ENCODE peak calls at places on chromosomes 11 and 22, in seven cellular contexts. E, A, M, P, G, K and C are unnamed samples.

GRCh38 chr22:41799486-41800347 is 762 bp upstream of the CCDC134 start:
- DNase-seq in E (no peak), A (no peak), M (peak), P (peak), G (no peak), K (no peak), C (peak)

GRCh38 chr11:64809781-64810241 is 540 bp downstream of the MEN1 start:
- DNase-seq in E (no peak), A (no peak), M (no peak), P (no peak), G (no peak), K (peak), C (peak)

GRCh38 chr11:10942621-10943020 is 84.8 kb upstream of the ZBED5 start:
- DNase-seq in E (no peak), A (no peak), M (no peak), P (no peak), G (no peak), K (peak), C (no peak)

GRCh38 chr11:14673824-14674432 is 30.3 kb downstream of the PDE3B start:
- DNase-seq in E (no peak), A (no peak), M (no peak), P (no peak), G (no peak), K (no peak), C (no peak)

GRCh38 chr11:68441466-68442230 is 18.9 kb upstream of the PPP6R3 start:
- DNase-seq in E (no peak), A (no peak), M (peak), P (peak), G (no peak), K (no peak), C (no peak)

GRCh38 chr11:17865765-17866428 is 131.3 kb downstream of the KCNC1 start:
- DNase-seq in E (no peak), A (no peak), M (no peak), P (no peak), G (no peak), K (peak), C (no peak)

GRCh38 chr11:31968774-31969433 is 122.0 kb upstream of the RCN1 start:
- DNase-seq in E (no peak), A (no peak), M (peak), P (no peak), G (no peak), K (peak), C (no peak)

GRCh38 chr11:107549253-107549953 is 16.1 kb downstream of the ALKBH8 start:
- DNase-seq in E (peak), A (no peak), M (peak), P (no peak), G (peak), K (peak), C (no peak)

GRCh38 chr22:31296258-31296657 is 4.0 kb upstream of the PIK3IP1 start:
- DNase-seq in E (no peak), A (no peak), M (no peak), P (no peak), G (no peak), K (peak), C (no peak)

GRCh38 chr11:66328307-66329144 is 7.7 kb downstream of the RIN1 start:
- DNase-seq in E (peak), A (no peak), M (peak), P (peak), G (peak), K (peak), C (peak)

GRCh38 chr11:123653997-123654565 is 343 bp downstream of the SCN3B start:
- DNase-seq in E (no peak), A (peak), M (peak), P (peak), G (peak), K (peak), C (peak)

GRCh38 chr11:123729602-123730001 is 11.9 kb downstream of the ZNF202 start:
- DNase-seq in E (no peak), A (no peak), M (no peak), P (no peak), G (no peak), K (no peak), C (no peak)

GRCh38 chr22:50600967-50601668 is 525 bp downstream of the MAPK8IP2 start:
- DNase-seq in E (no peak), A (no peak), M (no peak), P (no peak), G (no peak), K (no peak), C (peak)

GRCh38 chr11:61883327-61883726 is 8.0 kb downstream of the FADS3 start:
- DNase-seq in E (no peak), A (no peak), M (no peak), P (no peak), G (no peak), K (no peak), C (no peak)

GRCh38 chr22:44917372-44918165 is 92.2 kb downstream of the PHF21B start:
- DNase-seq in E (no peak), A (no peak), M (no peak), P (no peak), G (no peak), K (no peak), C (no peak)

GRCh38 chr11:65581928-65582327 is 6.1 kb downstream of the EHBP1L1 start:
- DNase-seq in E (no peak), A (no peak), M (no peak), P (no peak), G (no peak), K (no peak), C (no peak)

GRCh38 chr11:99920956-99921355 is 766.1 kb upstream of the ARHGAP42 start:
- DNase-seq in E (no peak), A (no peak), M (no peak), P (no peak), G (no peak), K (no peak), C (no peak)

GRCh38 chr22:26783886-26784285 is 126.5 kb downstream of the MIAT start:
- DNase-seq in E (no peak), A (no peak), M (no peak), P (no peak), G (no peak), K (no peak), C (no peak)

GRCh38 chr11:83069441-83070043 is 2.2 kb downstream of the RAB30 start:
- DNase-seq in E (no peak), A (no peak), M (no peak), P (no peak), G (no peak), K (no peak), C (no peak)

GRCh38 chr11:65743928-65744698 is 23.5 kb upstream of the RNASEH2C start:
- DNase-seq in E (peak), A (no peak), M (no peak), P (no peak), G (peak), K (no peak), C (peak)

GRCh38 chr11:13160302-13160701 is 117.3 kb upstream of the BMAL1 start:
- DNase-seq in E (no peak), A (no peak), M (no peak), P (no peak), G (no peak), K (peak), C (no peak)

GRCh38 chr11:64088159-64089026 is 52.7 kb downstream of the FLRT1 start:
- DNase-seq in E (peak), A (no peak), M (no peak), P (no peak), G (peak), K (peak), C (no peak)

GRCh38 chr11:72683782-72684200 is 9.6 kb upstream of the PDE2A start:
- DNase-seq in E (peak), A (no peak), M (peak), P (peak), G (peak), K (peak), C (peak)

GRCh38 chr11:133107753-133108152 is 424.5 kb downstream of the OPCML start:
- DNase-seq in E (no peak), A (no peak), M (no peak), P (no peak), G (no peak), K (no peak), C (no peak)

GRCh38 chr11:924406-925157 is 1.1 kb upstream of the AP2A2 start:
- DNase-seq in E (no peak), A (no peak), M (no peak), P (peak), G (no peak), K (no peak), C (no peak)

GRCh38 chr11:2890466-2891241 is 5.1 kb upstream of the CDKN1C start:
- DNase-seq in E (no peak), A (no peak), M (no peak), P (peak), G (no peak), K (no peak), C (peak)

GRCh38 chr11:75821202-75821601 is 6.2 kb downstream of the UVRAG start:
- DNase-seq in E (no peak), A (no peak), M (no peak), P (no peak), G (no peak), K (no peak), C (no peak)

GRCh38 chr11:6389921-6390717 is at the start of gene SMPD1:
- DNase-seq in E (peak), A (peak), M (peak), P (peak), G (peak), K (peak), C (peak)

GRCh38 chr22:24420072-24420976 is 7.1 kb upstream of the ADORA2A start:
- DNase-seq in E (peak), A (no peak), M (no peak), P (peak), G (no peak), K (no peak), C (no peak)

GRCh38 chr11:118338637-118339061 is 3.9 kb downstream of the CD3D start:
- DNase-seq in E (peak), A (no peak), M (no peak), P (no peak), G (no peak), K (peak), C (no peak)

GRCh38 chr11:69654001-69654659 is 13.2 kb downstream of the CCND1 start:
- DNase-seq in E (no peak), A (no peak), M (no peak), P (peak), G (peak), K (no peak), C (no peak)

GRCh38 chr11:67289651-67290479 is 762 bp downstream of the ANKRD13D start:
- DNase-seq in E (no peak), A (no peak), M (no peak), P (peak), G (peak), K (no peak), C (no peak)

GRCh38 chr11:67248653-67249052 is 17.6 kb upstream of the GRK2 start:
- DNase-seq in E (peak), A (no peak), M (no peak), P (peak), G (no peak), K (peak), C (no peak)

GRCh38 chr11:46330887-46331652 is 16.2 kb upstream of the DGKZ start:
- DNase-seq in E (no peak), A (no peak), M (no peak), P (no peak), G (no peak), K (no peak), C (no peak)

DNA sequence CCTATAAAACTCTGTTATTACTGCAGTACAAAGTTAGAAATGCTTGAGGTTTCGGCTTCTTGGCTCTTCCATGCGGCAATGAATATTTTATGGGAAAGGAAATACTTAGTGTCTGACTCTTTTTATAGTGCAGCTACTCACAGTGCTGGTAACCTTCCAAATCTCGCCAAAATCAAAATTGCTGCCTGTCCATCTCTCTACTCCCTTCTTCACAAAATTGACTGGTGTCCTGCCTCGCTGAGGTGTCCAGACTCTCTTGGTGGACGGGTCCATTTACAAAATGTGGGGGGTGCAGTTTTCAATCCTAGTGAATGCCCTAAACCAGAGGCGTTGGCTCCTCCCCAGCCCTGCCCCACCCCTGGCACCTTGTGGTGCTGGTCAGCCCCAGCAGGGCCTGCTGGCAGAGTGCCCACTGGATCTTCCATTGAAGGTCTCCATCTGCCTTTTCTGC is 73.5 kb downstream of the ZBTB16 start:
- DNase-seq in E (no peak), A (no peak), M (no peak), P (peak), G (no peak), K (no peak), C (peak)
- H3K4me3 ChIP-seq in E (no peak), A (no peak), M (no peak), P (peak), G (no peak), K (no peak), C (no peak)

DNA sequence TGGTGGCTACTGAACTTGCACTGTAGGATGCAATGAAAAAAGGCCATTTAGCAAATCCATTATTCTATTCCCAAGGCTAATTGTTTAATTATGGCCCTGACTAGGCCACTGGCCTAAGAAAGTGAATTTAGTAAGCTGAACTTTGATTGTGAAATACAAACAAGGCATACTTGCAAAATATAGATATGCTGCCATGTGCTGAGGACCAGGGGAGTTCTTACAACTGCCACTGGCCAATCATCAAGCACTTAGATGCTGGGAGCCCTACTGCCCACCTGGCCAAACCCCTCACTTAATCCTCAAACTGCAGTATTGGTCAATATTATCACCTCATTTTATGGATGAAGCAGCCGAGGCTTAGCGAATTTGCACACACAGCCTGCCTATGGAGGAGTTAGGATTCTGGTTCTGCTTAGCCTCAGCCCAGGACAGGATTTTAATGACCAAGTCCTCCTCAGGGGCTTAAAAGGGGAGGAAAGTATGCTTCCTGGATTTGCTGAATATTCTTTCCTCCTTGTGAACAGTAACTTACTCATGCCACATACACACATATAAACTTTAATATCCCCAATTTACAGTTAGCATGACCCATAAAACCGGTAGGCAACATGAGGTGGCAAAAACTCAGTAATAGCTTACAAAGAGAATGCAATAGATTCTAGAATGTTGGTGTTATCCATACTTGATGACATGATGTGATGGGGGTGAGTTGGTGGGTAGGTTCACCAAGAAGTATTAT is 39.3 kb downstream of the CD44 start:
- DNase-seq in E (no peak), A (no peak), M (no peak), P (no peak), G (no peak), K (no peak), C (no peak)
- H3K4me3 ChIP-seq in E (no peak), A (no peak), M (no peak), P (no peak), G (no peak), K (no peak), C (no peak)

DNA sequence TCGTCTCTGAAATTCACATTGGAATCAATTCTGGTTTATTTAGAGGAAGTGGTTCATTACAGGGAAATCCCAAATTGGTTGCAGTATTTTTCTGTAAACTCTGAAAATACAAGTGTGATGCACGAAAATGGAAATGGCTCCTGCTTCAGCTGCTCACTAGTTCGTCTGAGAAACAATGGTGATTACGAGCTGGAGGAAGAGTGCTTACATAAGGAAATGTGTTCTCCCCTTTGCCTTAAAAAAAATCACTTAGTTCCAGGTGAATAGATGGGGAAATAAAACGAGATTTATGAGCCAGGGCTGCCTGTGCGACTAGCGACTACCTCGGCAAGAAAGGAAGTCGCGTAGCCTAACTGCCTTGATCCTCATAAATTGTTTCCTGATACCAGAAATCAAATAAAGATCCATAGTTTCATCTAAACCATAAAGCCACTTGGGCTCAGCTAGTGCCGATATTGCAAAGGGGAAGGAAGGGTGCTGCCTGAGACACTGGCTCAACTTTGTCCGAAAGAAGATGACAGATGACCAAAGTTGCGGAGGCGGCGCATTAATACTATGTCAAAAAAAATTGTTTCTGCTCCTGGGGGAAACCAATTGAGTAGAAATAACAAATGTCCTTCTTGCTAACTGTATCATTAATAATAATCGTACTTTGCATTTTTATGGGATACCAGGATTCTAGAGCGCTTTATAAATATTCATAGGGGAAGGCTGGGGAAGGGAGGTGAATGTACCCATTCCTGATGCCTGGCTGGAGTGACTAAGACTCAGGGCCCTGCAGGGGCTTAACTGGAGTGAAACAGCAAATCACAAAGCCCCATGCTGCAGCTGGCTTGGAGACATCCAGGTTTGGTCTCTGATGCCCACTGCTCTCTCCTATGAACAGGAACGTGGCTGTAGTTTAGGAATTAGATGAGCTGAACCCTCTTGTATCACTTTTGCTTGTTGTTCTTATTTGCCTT is 185.7 kb downstream of the BLID start:
- DNase-seq in E (no peak), A (no peak), M (no peak), P (no peak), G (no peak), K (no peak), C (no peak)
- H3K4me3 ChIP-seq in E (no peak), A (peak), M (peak), P (peak), G (no peak), K (no peak), C (peak)

DNA sequence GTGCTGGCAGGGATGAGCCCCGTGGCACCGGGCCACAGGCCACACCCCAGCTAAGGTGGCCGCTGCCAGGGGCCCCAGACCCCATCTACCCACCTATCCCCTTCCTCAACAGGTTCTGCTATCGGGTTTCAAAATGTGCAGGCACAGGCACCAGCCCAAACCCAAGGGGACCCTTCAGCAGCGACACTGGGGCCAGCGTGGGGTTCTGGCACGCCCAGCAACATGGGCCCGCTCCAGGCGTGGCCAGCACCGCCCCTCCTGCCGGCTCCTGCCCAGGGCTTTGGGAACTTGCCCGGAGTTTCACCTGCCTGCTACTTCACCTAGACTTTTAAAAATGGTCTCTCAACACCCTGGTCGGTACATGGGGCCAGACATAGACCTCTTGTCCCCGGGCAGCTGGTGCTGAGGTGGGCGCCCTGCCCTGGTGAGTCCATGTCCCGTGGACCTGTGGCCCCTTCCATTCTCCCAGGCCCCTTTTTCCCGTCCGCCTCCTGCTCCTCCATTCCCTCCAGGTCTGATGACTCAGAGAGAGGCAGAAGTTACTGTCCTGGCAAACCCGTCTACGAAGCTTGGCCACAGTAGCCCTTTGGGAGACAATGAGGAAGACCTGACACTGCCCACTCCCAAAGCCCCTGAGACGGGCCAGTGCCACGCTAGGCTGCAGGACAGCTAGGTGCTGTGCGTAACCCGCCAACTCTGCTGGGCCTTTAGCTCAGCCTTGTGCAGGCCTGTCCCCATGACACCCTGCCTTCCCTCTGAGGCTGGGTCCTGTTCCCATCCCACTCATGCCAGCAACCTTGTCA is 11.5 kb downstream of the CELSR1 start:
- DNase-seq in E (no peak), A (no peak), M (no peak), P (no peak), G (no peak), K (peak), C (no peak)
- H3K4me3 ChIP-seq in E (no peak), A (no peak), M (no peak), P (no peak), G (no peak), K (no peak), C (no peak)

DNA sequence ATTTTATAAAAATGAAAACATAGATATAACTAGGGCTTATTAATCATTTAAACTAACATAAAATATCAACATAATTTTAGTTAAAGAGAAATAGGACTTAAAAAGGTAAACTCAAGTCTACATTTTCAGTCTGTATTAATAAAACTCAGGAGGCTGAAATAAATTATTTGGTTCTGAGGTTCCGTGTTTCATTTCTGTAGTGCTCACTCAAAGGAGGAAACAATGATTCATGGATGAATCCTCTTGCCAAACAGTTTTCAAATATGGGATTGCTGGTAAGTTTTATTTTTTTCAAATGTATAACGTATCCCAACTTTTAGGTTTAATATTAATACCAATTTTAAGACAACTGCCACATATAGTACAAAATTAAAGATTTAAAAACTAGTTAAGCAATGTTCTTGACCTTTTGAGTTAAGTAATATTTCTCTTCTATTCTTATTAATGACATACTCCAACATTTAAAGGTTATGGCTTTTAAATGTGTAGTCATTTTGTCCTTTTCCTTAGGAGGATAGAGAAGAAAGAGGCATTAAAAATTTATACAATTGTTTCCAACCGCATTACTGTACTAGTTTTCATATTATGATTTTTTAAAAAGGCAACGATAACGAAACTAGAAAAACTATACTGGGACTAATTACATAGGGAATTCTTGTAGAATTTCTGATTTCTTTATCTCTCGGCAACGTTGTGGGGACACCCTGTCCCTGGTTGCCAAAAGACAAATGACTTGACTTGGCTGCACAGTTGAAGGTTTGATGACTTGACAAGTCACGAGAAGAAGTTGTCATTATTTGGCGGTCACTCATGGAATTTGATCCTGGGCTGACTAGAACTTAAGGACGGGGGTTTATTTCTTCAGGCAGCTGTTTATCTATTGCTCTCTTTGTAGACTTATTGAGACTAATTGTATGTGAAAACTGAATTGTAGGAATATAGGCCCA is 69.2 kb upstream of the ADSL start:
- DNase-seq in E (no peak), A (no peak), M (no peak), P (no peak), G (no peak), K (peak), C (no peak)
- H3K4me3 ChIP-seq in E (no peak), A (peak), M (peak), P (peak), G (no peak), K (peak), C (no peak)